ENCODE peak calls at places on chromosomes 4 and X, in nine cellular contexts. M is WTC11, P is upper lobe of right lung, U is neural crest cell, T is uterus, H is foreskin fibroblast, I is sigmoid colon, V is suprapubic skin, G is lower leg skin. Y is an unnamed sample.

GRCh38 chrX:154378059-154378798 is 866 bp upstream of the EMD start:
- DNase-seq in M (peak), P (peak), U (no peak), T (no peak), H (peak), I (peak), V (no peak), G (peak), Y (no peak)

GRCh38 chr4:5827108-5828004 is 65.5 kb downstream of the CRMP1 start:
- DNase-seq in M (no peak), P (no peak), U (no peak), T (no peak), H (peak), I (no peak), V (no peak), G (no peak), Y (no peak)

GRCh38 chrX:46330981-46331380 is 214.2 kb downstream of the ZNF674 start:
- DNase-seq in M (no peak), P (no peak), U (no peak), T (no peak), H (no peak), I (no peak), V (no peak), G (no peak), Y (no peak)

GRCh38 chr4:108168672-108169562 is at the start of gene LEF1:
- DNase-seq in M (peak), P (peak), U (peak), T (no peak), H (peak), I (no peak), V (no peak), G (no peak), Y (no peak)

GRCh38 chr4:14225683-14226207 is 598.2 kb upstream of the BOD1L1 start:
- DNase-seq in M (no peak), P (no peak), U (no peak), T (no peak), H (no peak), I (no peak), V (no peak), G (no peak), Y (no peak)

GRCh38 chrX:13167444-13168207 is 123.2 kb upstream of the FAM9C start:
- DNase-seq in M (no peak), P (no peak), U (no peak), T (peak), H (peak), I (no peak), V (no peak), G (no peak), Y (no peak)

GRCh38 chrX:108018659-108019381 is 26.0 kb upstream of the VSIG1 start:
- DNase-seq in M (no peak), P (no peak), U (no peak), T (no peak), H (no peak), I (no peak), V (no peak), G (no peak), Y (no peak)

GRCh38 chr4:165489786-165490185 is 111.0 kb downstream of the CPE start:
- DNase-seq in M (no peak), P (no peak), U (no peak), T (no peak), H (no peak), I (no peak), V (no peak), G (no peak), Y (no peak)

GRCh38 chr4:52234539-52235174 is 183.6 kb downstream of the SPATA18 start:
- DNase-seq in M (no peak), P (no peak), U (no peak), T (peak), H (peak), I (no peak), V (no peak), G (no peak), Y (no peak)

GRCh38 chrX:153639177-153640044 is 7.6 kb upstream of the DUSP9 start:
- DNase-seq in M (no peak), P (no peak), U (no peak), T (no peak), H (no peak), I (no peak), V (no peak), G (peak), Y (peak)

GRCh38 chr4:83386931-83387897 is 52.6 kb upstream of the HPSE start:
- DNase-seq in M (no peak), P (no peak), U (no peak), T (peak), H (no peak), I (no peak), V (no peak), G (no peak), Y (no peak)

GRCh38 chr4:163681208-163681821 is 186.8 kb downstream of the TMA16 start:
- DNase-seq in M (no peak), P (no peak), U (peak), T (no peak), H (no peak), I (no peak), V (no peak), G (no peak), Y (no peak)

DNA sequence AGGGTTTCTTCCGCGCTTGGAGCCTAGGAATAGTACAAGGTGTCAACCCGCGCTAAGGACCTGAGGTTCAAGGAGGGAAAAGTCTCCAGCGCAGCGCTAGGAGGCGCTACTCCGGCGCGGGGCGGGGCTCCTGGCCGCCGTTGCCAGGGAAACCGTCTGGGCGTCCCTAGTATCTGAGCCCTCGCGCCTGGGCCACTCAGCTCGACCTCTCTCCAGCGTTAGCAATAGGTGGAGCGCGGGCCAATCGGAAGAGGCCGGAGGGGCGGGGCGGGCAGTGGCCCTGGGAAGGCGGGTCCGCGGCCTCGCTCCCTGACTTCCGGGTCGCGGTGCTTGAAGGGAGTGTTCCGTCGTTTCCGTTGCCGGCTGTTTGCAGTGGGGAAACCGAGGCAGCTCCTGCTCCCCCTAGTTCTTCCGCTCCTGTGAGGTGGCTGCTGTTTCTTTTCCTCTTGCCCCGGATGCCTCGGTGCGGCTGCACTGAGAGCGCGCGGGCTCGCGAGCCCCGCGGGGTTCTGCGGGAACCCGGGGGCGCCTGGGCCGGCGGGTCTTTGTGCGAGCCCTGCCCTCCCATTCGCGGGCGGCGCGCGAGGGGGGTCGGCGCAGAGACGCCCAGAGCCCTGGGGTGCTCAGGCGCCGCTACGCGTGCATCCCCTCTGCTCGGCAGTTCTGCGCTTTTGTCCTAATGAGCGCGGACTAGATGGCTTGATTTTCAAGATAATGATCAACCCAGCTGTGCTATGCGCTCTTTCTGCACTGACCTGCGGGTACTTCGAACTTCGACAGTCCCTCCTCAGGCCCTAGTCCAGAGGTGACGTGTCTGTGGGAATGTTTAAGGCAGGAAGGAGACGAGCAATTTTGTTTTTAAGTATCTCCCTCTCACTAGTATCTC is at the start of gene ELMOD2:
- DNase-seq in M (peak), P (peak), U (peak), T (peak), H (peak), I (peak), V (peak), G (peak), Y (peak)
- TF ChIP-seq CTCF in M (peak), P (peak), U (peak), T (peak), H (peak), I (peak), V (peak), G (no peak), Y (peak)

DNA sequence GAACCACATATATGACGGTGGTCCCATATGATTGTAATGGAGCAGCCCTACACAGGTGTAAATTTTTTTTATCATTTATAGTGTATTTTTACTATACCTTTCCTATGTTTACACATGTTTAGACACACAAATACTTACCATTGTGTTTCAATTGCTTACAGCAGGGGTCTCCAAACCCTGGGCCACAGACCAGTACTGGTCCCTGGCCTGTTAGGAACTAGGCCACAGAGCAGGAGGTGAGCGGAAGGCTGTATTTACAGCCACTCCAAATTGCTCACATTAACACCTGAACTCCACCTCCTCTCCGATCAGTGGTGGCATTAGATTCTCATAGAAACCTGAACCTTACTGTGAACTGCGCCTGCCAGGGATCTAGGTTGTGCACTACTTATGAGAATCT is 201.8 kb upstream of the NDST4 start:
- DNase-seq in M (peak), P (no peak), U (no peak), T (no peak), H (no peak), I (no peak), V (no peak), G (no peak), Y (no peak)
- TF ChIP-seq CTCF in M (no peak), P (no peak), U (no peak), T (no peak), H (no peak), I (no peak), V (no peak), G (no peak), Y (no peak)

DNA sequence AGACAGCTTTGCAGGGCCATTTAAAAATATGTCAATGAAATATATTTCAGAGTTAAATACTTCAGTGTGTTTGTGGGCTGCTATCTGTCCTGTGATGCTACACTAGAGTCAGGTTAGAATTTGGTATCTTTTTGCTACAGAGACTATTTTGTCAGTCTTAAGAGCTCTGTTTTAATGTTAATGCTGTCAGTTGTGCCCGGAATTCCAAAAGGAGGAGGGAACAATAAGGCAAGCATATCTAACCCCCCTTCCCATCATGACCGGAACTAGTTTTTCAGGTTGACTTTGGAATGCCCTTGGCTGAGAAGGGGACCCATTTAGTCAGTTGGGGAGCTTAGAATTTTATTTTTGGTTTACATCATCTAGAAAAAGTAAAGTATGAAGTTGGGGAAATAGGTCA is 34.9 kb upstream of the SLC25A4 start:
- DNase-seq in M (no peak), P (no peak), U (no peak), T (no peak), H (no peak), I (no peak), V (no peak), G (no peak), Y (no peak)
- TF ChIP-seq CTCF in M (no peak), P (no peak), U (no peak), T (no peak), H (no peak), I (no peak), V (no peak), G (no peak), Y (no peak)

DNA sequence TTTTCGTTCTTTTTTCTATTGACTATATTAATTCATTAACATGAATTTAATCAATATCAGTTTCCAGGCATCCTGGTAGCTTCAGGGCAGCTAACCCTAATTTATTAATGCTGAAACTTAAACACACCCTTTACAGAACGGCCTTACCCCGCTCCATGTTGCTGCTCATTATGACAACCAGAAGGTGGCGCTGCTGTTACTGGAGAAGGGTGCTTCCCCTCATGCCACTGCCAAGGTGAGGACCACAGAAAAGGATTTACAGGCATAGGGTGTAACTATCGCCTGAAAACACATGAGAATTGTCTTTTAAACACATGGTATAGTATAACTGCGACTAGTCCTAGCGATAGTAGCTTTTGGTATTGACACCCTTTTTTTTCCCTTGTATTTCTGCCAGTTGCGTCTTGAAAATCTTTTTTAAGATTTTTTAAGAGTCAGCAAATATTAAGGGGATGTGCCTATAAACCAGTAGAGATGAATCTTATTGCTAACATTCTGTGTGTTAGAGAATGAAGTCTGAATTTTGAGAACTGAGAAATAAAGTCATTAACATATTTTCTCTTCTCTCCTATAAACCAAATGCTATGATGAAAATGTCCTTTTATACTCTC is 229.0 kb downstream of the ANK2 start:
- DNase-seq in M (peak), P (no peak), U (peak), T (peak), H (peak), I (peak), V (peak), G (peak), Y (no peak)
- TF ChIP-seq CTCF in M (peak), P (peak), U (peak), T (peak), H (peak), I (peak), V (peak), G (no peak), Y (peak)

GRCh38 chr4:185838514-185839203 is 26.7 kb upstream of the SORBS2 start:
- DNase-seq in M (no peak), P (no peak), U (no peak), T (no peak), H (peak), I (no peak), V (no peak), G (no peak), Y (no peak)
- TF ChIP-seq CTCF in M (no peak), P (no peak), U (no peak), T (no peak), H (no peak), I (no peak), V (no peak), G (no peak), Y (peak)

GRCh38 chr4:38538517-38538916 is 125.5 kb upstream of the KLF3 start:
- DNase-seq in M (no peak), P (no peak), U (no peak), T (no peak), H (no peak), I (no peak), V (no peak), G (no peak), Y (no peak)
- TF ChIP-seq CTCF in M (no peak), P (no peak), U (no peak), T (no peak), H (no peak), I (no peak), V (no peak), G (no peak), Y (no peak)

GRCh38 chrX:105745863-105746262 is 76.5 kb upstream of the NRK start:
- DNase-seq in M (no peak), P (no peak), U (no peak), T (no peak), H (no peak), I (no peak), V (no peak), G (no peak), Y (no peak)

GRCh38 chrX:105744946-105745345 is 77.4 kb upstream of the NRK start:
- DNase-seq in M (no peak), P (no peak), U (no peak), T (no peak), H (no peak), I (no peak), V (no peak), G (no peak), Y (no peak)

GRCh38 chrX:105744291-105744690 is 78.0 kb upstream of the NRK start:
- DNase-seq in M (no peak), P (no peak), U (no peak), T (no peak), H (peak), I (no peak), V (no peak), G (no peak), Y (no peak)
- TF ChIP-seq CTCF in M (no peak), P (no peak), U (no peak), T (no peak), H (no peak), I (no peak), V (no peak), G (no peak), Y (no peak)

GRCh38 chr4:121939690-121940089 is 12.2 kb downstream of the TRPC3 start:
- DNase-seq in M (no peak), P (no peak), U (no peak), T (no peak), H (no peak), I (no peak), V (no peak), G (no peak), Y (no peak)

GRCh38 chr4:121938282-121939092 is 13.4 kb downstream of the TRPC3 start:
- DNase-seq in M (no peak), P (no peak), U (no peak), T (no peak), H (peak), I (no peak), V (no peak), G (no peak), Y (no peak)

GRCh38 chr4:121946644-121947043 is 5.2 kb downstream of the TRPC3 start:
- DNase-seq in M (no peak), P (no peak), U (no peak), T (no peak), H (no peak), I (no peak), V (no peak), G (no peak), Y (no peak)

DNA sequence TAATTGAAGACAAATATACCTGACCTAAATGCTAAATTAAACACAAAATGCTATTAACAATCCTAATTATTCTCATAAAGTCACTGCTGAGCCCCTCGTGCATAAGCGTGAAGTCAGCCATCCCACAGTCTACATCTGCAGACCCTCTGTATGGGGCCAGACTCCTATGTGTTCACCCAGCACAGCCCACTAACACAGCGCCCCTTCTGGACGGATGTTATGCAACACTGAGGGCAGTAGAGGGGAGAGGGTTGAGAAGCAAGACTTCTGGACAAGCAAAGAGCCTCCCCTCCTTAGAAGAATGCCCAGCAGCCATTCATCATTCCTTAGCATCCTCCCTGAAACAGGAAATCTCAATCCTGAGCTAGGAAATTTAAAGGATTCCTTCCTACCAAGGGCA is 7.9 kb downstream of the TRPC3 start:
- DNase-seq in M (peak), P (no peak), U (peak), T (no peak), H (no peak), I (no peak), V (no peak), G (no peak), Y (no peak)
- TF ChIP-seq CTCF in M (peak), P (no peak), U (peak), T (peak), H (peak), I (no peak), V (no peak), G (no peak), Y (peak)

GRCh38 chr4:28879178-28879577 is 1841.0 kb upstream of the PCDH7 start:
- DNase-seq in M (no peak), P (no peak), U (no peak), T (no peak), H (no peak), I (no peak), V (no peak), G (no peak), Y (no peak)
- TF ChIP-seq CTCF in M (no peak), P (no peak), U (no peak), T (no peak), H (no peak), I (no peak), V (no peak), G (no peak), Y (no peak)

Y was measured in chondrocyte.